ENCODE peak calls at places on chromosome 20, in nine cellular contexts. R is mucosa of gallbladder; M is tibial nerve; V is HFF-Myc; U is stimulated activated CD8-positive, alpha-beta memory T cell treated with anti-CD3 and anti-CD28 coated beads, Interleukin-15, amount 100 ng/mL, for 4 hours; W is H7; J is amniotic stem cell; O is CD14-positive monocyte; Q is T-helper 2 cell. P is an unnamed sample.

GRCh38 chr20:50338479-50339195 is 148.0 kb downstream of the CEBPB start:
- DNase-seq in R (no peak), M (no peak), V (no peak), U (no peak), W (peak), J (no peak), O (no peak), Q (peak), P (no peak)

GRCh38 chr20:25254986-25255680 is 7.2 kb downstream of the PYGB start:
- DNase-seq in R (peak), M (no peak), V (no peak), U (no peak), W (no peak), J (no peak), O (no peak), Q (no peak), P (peak)

GRCh38 chr20:11387189-11387754 is 530.4 kb upstream of the BTBD3 start:
- DNase-seq in R (no peak), M (no peak), V (peak), U (no peak), W (no peak), J (no peak), O (no peak), Q (no peak), P (no peak)

GRCh38 chr20:34522969-34523871 is 7.0 kb downstream of the DYNLRB1 start:
- DNase-seq in R (peak), M (peak), V (no peak), U (no peak), W (peak), J (no peak), O (no peak), Q (peak), P (peak)

GRCh38 chr20:50968289-50968688 is 9.7 kb downstream of the MOCS3 start:
- DNase-seq in R (no peak), M (no peak), V (no peak), U (no peak), W (no peak), J (no peak), O (no peak), Q (no peak), P (no peak)

GRCh38 chr20:17971571-17972013 is 2.8 kb downstream of the MGME1 start:
- DNase-seq in R (no peak), M (no peak), V (no peak), U (no peak), W (peak), J (no peak), O (no peak), Q (no peak), P (no peak)

GRCh38 chr20:31603822-31604566 is 1.1 kb upstream of the ID1 start:
- DNase-seq in R (peak), M (peak), V (peak), U (peak), W (peak), J (peak), O (peak), Q (peak), P (peak)

GRCh38 chr20:9514072-9514460 is 324 bp upstream of the LAMP5 start:
- DNase-seq in R (no peak), M (no peak), V (no peak), U (no peak), W (peak), J (no peak), O (no peak), Q (no peak), P (no peak)

GRCh38 chr20:23167436-23167835 is 81.3 kb upstream of the CD93 start:
- DNase-seq in R (no peak), M (no peak), V (no peak), U (no peak), W (no peak), J (no peak), O (no peak), Q (no peak), P (no peak)

GRCh38 chr20:57896017-57896416 is 186.2 kb upstream of the PMEPA1 start:
- DNase-seq in R (no peak), M (no peak), V (no peak), U (no peak), W (no peak), J (no peak), O (no peak), Q (no peak), P (no peak)

GRCh38 chr20:40692240-40693011 is 3.4 kb upstream of the MAFB start:
- DNase-seq in R (no peak), M (no peak), V (no peak), U (no peak), W (peak), J (no peak), O (no peak), Q (no peak), P (no peak)

GRCh38 chr20:946826-947225 is 30.7 kb upstream of the ANGPT4 start:
- DNase-seq in R (no peak), M (no peak), V (no peak), U (no peak), W (no peak), J (no peak), O (no peak), Q (no peak), P (no peak)

GRCh38 chr20:1567392-1568165 is 10.1 kb upstream of the SIRPD start:
- DNase-seq in R (no peak), M (no peak), V (peak), U (no peak), W (peak), J (no peak), O (no peak), Q (no peak), P (no peak)

GRCh38 chr20:59988141-59988540 is 29.9 kb downstream of the CDH26 start:
- DNase-seq in R (peak), M (no peak), V (no peak), U (no peak), W (no peak), J (no peak), O (no peak), Q (no peak), P (no peak)

GRCh38 chr20:33995053-33995816 is 1.5 kb downstream of the RALY start:
- DNase-seq in R (no peak), M (peak), V (no peak), U (no peak), W (no peak), J (no peak), O (no peak), Q (no peak), P (no peak)

GRCh38 chr20:58457083-58457680 is 58.0 kb downstream of the APCDD1L start:
- DNase-seq in R (no peak), M (no peak), V (peak), U (no peak), W (no peak), J (no peak), O (no peak), Q (no peak), P (no peak)

GRCh38 chr20:63522981-63523611 is 2.5 kb downstream of the PPDPF start:
- DNase-seq in R (no peak), M (no peak), V (no peak), U (no peak), W (peak), J (no peak), O (peak), Q (no peak), P (no peak)

GRCh38 chr20:35952480-35953410 is 1.6 kb downstream of the SCAND1 start:
- DNase-seq in R (no peak), M (no peak), V (no peak), U (no peak), W (no peak), J (no peak), O (peak), Q (no peak), P (no peak)

GRCh38 chr20:62030834-62031434 is 34.7 kb downstream of the TAF4 start:
- DNase-seq in R (no peak), M (no peak), V (no peak), U (no peak), W (no peak), J (no peak), O (no peak), Q (no peak), P (no peak)

GRCh38 chr20:33724439-33725094 is 4.5 kb upstream of the PXMP4 start:
- DNase-seq in R (no peak), M (no peak), V (no peak), U (no peak), W (no peak), J (no peak), O (no peak), Q (no peak), P (no peak)

GRCh38 chr20:52083627-52084232 is 107.8 kb downstream of the ZFP64 start:
- DNase-seq in R (peak), M (peak), V (peak), U (peak), W (peak), J (peak), O (no peak), Q (peak), P (no peak)

GRCh38 chr20:37267684-37268313 is 6.2 kb upstream of the GHRH start:
- DNase-seq in R (no peak), M (no peak), V (no peak), U (no peak), W (peak), J (no peak), O (no peak), Q (no peak), P (no peak)

GRCh38 chr20:1671891-1672669 is 14.5 kb upstream of the SIRPG start:
- DNase-seq in R (no peak), M (no peak), V (no peak), U (no peak), W (no peak), J (no peak), O (no peak), Q (no peak), P (no peak)

GRCh38 chr20:52171025-52171424 is 20.6 kb downstream of the ZFP64 start:
- DNase-seq in R (no peak), M (no peak), V (no peak), U (no peak), W (no peak), J (no peak), O (no peak), Q (no peak), P (no peak)

GRCh38 chr20:50892394-50892793 is 38.8 kb downstream of the ADNP start:
- DNase-seq in R (no peak), M (no peak), V (no peak), U (no peak), W (no peak), J (no peak), O (no peak), Q (no peak), P (no peak)

GRCh38 chr20:37777556-37777955 is 83.7 kb downstream of the CTNNBL1 start:
- DNase-seq in R (no peak), M (no peak), V (peak), U (no peak), W (no peak), J (no peak), O (no peak), Q (no peak), P (no peak)

GRCh38 chr20:4788314-4788713 is 66.6 kb downstream of the PRND start:
- DNase-seq in R (no peak), M (no peak), V (no peak), U (no peak), W (no peak), J (no peak), O (no peak), Q (no peak), P (no peak)

GRCh38 chr20:33211817-33212424 is 5.2 kb upstream of the BPIFA3 start:
- DNase-seq in R (peak), M (no peak), V (peak), U (no peak), W (peak), J (no peak), O (no peak), Q (no peak), P (no peak)

GRCh38 chr20:46994341-46994740 is 99.7 kb downstream of the EYA2 start:
- DNase-seq in R (no peak), M (no peak), V (no peak), U (peak), W (no peak), J (no peak), O (no peak), Q (peak), P (no peak)

GRCh38 chr20:4171538-4172116 is 156.3 kb upstream of the RNF24 start:
- DNase-seq in R (peak), M (no peak), V (no peak), U (no peak), W (peak), J (no peak), O (no peak), Q (no peak), P (no peak)

GRCh38 chr20:34220581-34220980 is 20.6 kb upstream of the ASIP start:
- DNase-seq in R (no peak), M (no peak), V (peak), U (no peak), W (no peak), J (no peak), O (no peak), Q (no peak), P (no peak)

GRCh38 chr20:2108987-2109386 is 7.4 kb downstream of the STK35 start:
- DNase-seq in R (no peak), M (no peak), V (no peak), U (no peak), W (no peak), J (no peak), O (no peak), Q (no peak), P (no peak)

GRCh38 chr20:58389324-58389967 is 417 bp downstream of the VAPB start:
- DNase-seq in R (no peak), M (peak), V (no peak), U (no peak), W (peak), J (peak), O (no peak), Q (no peak), P (peak)

GRCh38 chr20:56001106-56001785 is 4.1 kb downstream of the CBLN4 start:
- DNase-seq in R (no peak), M (no peak), V (no peak), U (no peak), W (no peak), J (no peak), O (no peak), Q (no peak), P (no peak)

GRCh38 chr20:50111120-50111828 is 1.7 kb downstream of the UBE2V1 start:
- DNase-seq in R (no peak), M (no peak), V (no peak), U (peak), W (no peak), J (peak), O (no peak), Q (peak), P (no peak)

GRCh38 chr20:54622338-54623280 is 147.2 kb downstream of the DOK5 start:
- DNase-seq in R (no peak), M (peak), V (peak), U (no peak), W (no peak), J (peak), O (no peak), Q (no peak), P (no peak)

GRCh38 chr20:22575087-22575721 is 9.2 kb downstream of the FOXA2 start:
- DNase-seq in R (no peak), M (no peak), V (no peak), U (no peak), W (no peak), J (no peak), O (no peak), Q (no peak), P (no peak)

GRCh38 chr20:13401596-13401995 is 180.5 kb downstream of the ISM1 start:
- DNase-seq in R (no peak), M (no peak), V (no peak), U (no peak), W (no peak), J (no peak), O (no peak), Q (no peak), P (no peak)

GRCh38 chr20:31708839-31709534 is 13.7 kb downstream of the BCL2L1 start:
- DNase-seq in R (no peak), M (no peak), V (no peak), U (no peak), W (no peak), J (no peak), O (no peak), Q (no peak), P (no peak)

P was measured in gastrocnemius medialis.